ENCODE peak calls at places on chromosome 20, in nine cellular contexts. T is NCI-H146, W is fibroblast of lung, I is putamen, K is NCI-H345, O is GM04503, S is body of pancreas, R is amygdala, N is posterior cingulate gyrus. Y is an unnamed sample.

GRCh38 chr20:47358672-47359532 is 2.4 kb upstream of the ZMYND8 start:
- DNase-seq in T (peak; percentile 28), W (peak; percentile 93), I (peak; percentile 93), K (peak; percentile 69), O (peak; percentile 92), S (peak; percentile 92), R (peak; percentile 65), N (peak; percentile 72), Y (peak; percentile 81)

GRCh38 chr20:32089637-32090330 is 19.7 kb upstream of the TM9SF4 start:
- DNase-seq in T (no peak), W (no peak), I (no peak), K (no peak), O (no peak), S (no peak), R (no peak), N (no peak), Y (no peak)

GRCh38 chr20:51759769-51760510 is 8.2 kb downstream of the ATP9A start:
- DNase-seq in T (no peak), W (no peak), I (no peak), K (no peak), O (no peak), S (no peak), R (no peak), N (no peak), Y (no peak)

GRCh38 chr20:33796263-33796906 is 14.8 kb upstream of the CHMP4B start:
- DNase-seq in T (peak; percentile 85), W (no peak), I (no peak), K (peak; percentile 94), O (no peak), S (peak; percentile 90), R (no peak), N (no peak), Y (no peak)

GRCh38 chr20:37379967-37380828 is 34.3 kb downstream of the SRC start:
- DNase-seq in T (peak; percentile 56), W (no peak), I (no peak), K (peak; percentile 24), O (no peak), S (peak; percentile 8), R (no peak), N (no peak), Y (no peak)

GRCh38 chr20:49273696-49274277 is 4.1 kb downstream of the ZNFX1 start:
- DNase-seq in T (no peak), W (no peak), I (no peak), K (no peak), O (no peak), S (no peak), R (no peak), N (no peak), Y (no peak)

GRCh38 chr20:45953672-45954071 is 18.3 kb downstream of the ZNF335 start:
- DNase-seq in T (no peak), W (no peak), I (no peak), K (no peak), O (no peak), S (no peak), R (no peak), N (no peak), Y (no peak)

GRCh38 chr20:62818592-62819493 is 2.0 kb downstream of the COL9A3 start:
- DNase-seq in T (peak; percentile 74), W (peak; percentile 70), I (peak; percentile 78), K (no peak), O (no peak), S (peak; percentile 79), R (no peak), N (peak; percentile 77), Y (no peak)

GRCh38 chr20:1327241-1327653 is 1.7 kb downstream of the SDCBP2 start:
- DNase-seq in T (no peak), W (peak; percentile 71), I (peak; percentile 65), K (no peak), O (peak; percentile 42), S (no peak), R (no peak), N (peak; percentile 79), Y (peak; percentile 73)

GRCh38 chr20:57679113-57679512 is 30.7 kb downstream of the PMEPA1 start:
- DNase-seq in T (no peak), W (no peak), I (no peak), K (no peak), O (no peak), S (no peak), R (no peak), N (no peak), Y (no peak)

GRCh38 chr20:41201760-41202159 is 64.4 kb downstream of the PLCG1 start:
- DNase-seq in T (no peak), W (no peak), I (no peak), K (no peak), O (no peak), S (no peak), R (no peak), N (no peak), Y (no peak)

GRCh38 chr20:24547967-24548366 is 78.5 kb downstream of the SYNDIG1 start:
- DNase-seq in T (no peak), W (no peak), I (no peak), K (no peak), O (no peak), S (no peak), R (no peak), N (no peak), Y (no peak)

GRCh38 chr20:25987073-25987927 is 290.6 kb upstream of the ZNF337 start:
- DNase-seq in T (peak; percentile 52), W (peak; percentile 6), I (no peak), K (peak; percentile 87), O (no peak), S (peak; percentile 48), R (no peak), N (peak; percentile 48), Y (no peak)

GRCh38 chr20:19706463-19706862 is 51.6 kb upstream of the RIN2 start:
- DNase-seq in T (no peak), W (no peak), I (peak; percentile 12), K (no peak), O (no peak), S (no peak), R (no peak), N (no peak), Y (no peak)

GRCh38 chr20:40636486-40636885 is 52.5 kb downstream of the MAFB start:
- DNase-seq in T (no peak), W (no peak), I (no peak), K (no peak), O (no peak), S (no peak), R (no peak), N (no peak), Y (no peak)

GRCh38 chr20:208937-209566 is 18.0 kb upstream of the DEFB129 start:
- DNase-seq in T (peak; percentile 50), W (peak; percentile 83), I (peak; percentile 10), K (peak; percentile 6), O (peak; percentile 28), S (no peak), R (no peak), N (no peak), Y (no peak)

GRCh38 chr20:50366270-50367103 is 143.7 kb upstream of the PTPN1 start:
- DNase-seq in T (peak; percentile 97), W (peak; percentile 95), I (no peak), K (peak; percentile 95), O (no peak), S (peak; percentile 92), R (no peak), N (no peak), Y (no peak)

GRCh38 chr20:11918280-11918952 is 723 bp downstream of the BTBD3 start:
- DNase-seq in T (peak; percentile 25), W (peak; percentile 19), I (no peak), K (peak; percentile 40), O (no peak), S (no peak), R (no peak), N (no peak), Y (no peak)

GRCh38 chr20:38387953-38388352 is 41.7 kb downstream of the LBP start:
- DNase-seq in T (no peak), W (no peak), I (no peak), K (no peak), O (no peak), S (no peak), R (no peak), N (no peak), Y (no peak)

GRCh38 chr20:51487525-51488279 is 54.8 kb downstream of the NFATC2 start:
- DNase-seq in T (no peak), W (peak; percentile 75), I (peak; percentile 59), K (no peak), O (peak; percentile 30), S (no peak), R (no peak), N (no peak), Y (no peak)

GRCh38 chr20:35302421-35303335 is 10.5 kb upstream of the FAM83C start:
- DNase-seq in T (no peak), W (peak; percentile 67), I (no peak), K (no peak), O (no peak), S (no peak), R (no peak), N (no peak), Y (no peak)

GRCh38 chr20:51763965-51764602 is 4.1 kb downstream of the ATP9A start:
- DNase-seq in T (no peak), W (peak; percentile 35), I (no peak), K (no peak), O (peak; percentile 40), S (no peak), R (no peak), N (no peak), Y (no peak)

GRCh38 chr20:37345339-37346231 is at the start of gene SRC:
- DNase-seq in T (peak; percentile 87), W (peak; percentile 68), I (peak; percentile 59), K (peak; percentile 45), O (no peak), S (peak; percentile 81), R (no peak), N (peak; percentile 75), Y (peak; percentile 32)

GRCh38 chr20:63976980-63977391 is 2.5 kb downstream of the SAMD10 start:
- DNase-seq in T (no peak), W (no peak), I (no peak), K (no peak), O (no peak), S (no peak), R (no peak), N (no peak), Y (no peak)

GRCh38 chr20:10218536-10219451 is at the start of gene SNAP25:
- DNase-seq in T (peak; percentile 98), W (peak; percentile 97), I (peak; percentile 90), K (peak; percentile 97), O (no peak), S (peak; percentile 49), R (peak; percentile 24), N (peak; percentile 86), Y (peak; percentile 81)

GRCh38 chr20:51650685-51651134 is 108.2 kb upstream of the NFATC2 start:
- DNase-seq in T (no peak), W (peak; percentile 60), I (no peak), K (no peak), O (peak; percentile 12), S (no peak), R (no peak), N (no peak), Y (no peak)

GRCh38 chr20:36645998-36646397 is at the start of gene SLA2:
- DNase-seq in T (no peak), W (no peak), I (no peak), K (no peak), O (no peak), S (no peak), R (no peak), N (no peak), Y (no peak)

GRCh38 chr20:60477958-60478357 is 519.7 kb downstream of the CDH26 start:
- DNase-seq in T (no peak), W (no peak), I (peak; percentile 0), K (no peak), O (no peak), S (no peak), R (no peak), N (no peak), Y (no peak)

GRCh38 chr20:47578543-47578942 is 76.9 kb downstream of the NCOA3 start:
- DNase-seq in T (no peak), W (no peak), I (no peak), K (no peak), O (no peak), S (no peak), R (no peak), N (no peak), Y (no peak)

GRCh38 chr20:41318271-41318649 is 729 bp upstream of the ZHX3 start:
- DNase-seq in T (peak; percentile 43), W (no peak), I (no peak), K (no peak), O (no peak), S (no peak), R (no peak), N (no peak), Y (no peak)

GRCh38 chr20:63395723-63396122 is 34.6 kb upstream of the CHRNA4 start:
- DNase-seq in T (no peak), W (no peak), I (no peak), K (no peak), O (no peak), S (no peak), R (no peak), N (no peak), Y (no peak)